ENCODE peak calls at places on chromosomes 1 and 21, in five cellular contexts. U, Y, M, J and K are unnamed samples.

GRCh38 chr21:46377789-46378188 is 53.8 kb downstream of the PCNT start:
- DNase-seq in U (no peak), Y (no peak), M (no peak), J (no peak), K (no peak)

GRCh38 chr1:1943834-1944570 is 24.9 kb upstream of the TMEM52 start:
- DNase-seq in U (peak), Y (peak), M (peak), J (peak), K (peak)

GRCh38 chr1:87346130-87346804 is 17.6 kb downstream of the LMO4 start:
- DNase-seq in U (no peak), Y (no peak), M (no peak), J (no peak), K (peak)

GRCh38 chr1:185559684-185560310 is 174.4 kb upstream of the HMCN1 start:
- DNase-seq in U (peak), Y (peak), M (peak), J (peak), K (peak)

GRCh38 chr1:22186316-22186715 is 43.4 kb upstream of the WNT4 start:
- DNase-seq in U (no peak), Y (no peak), M (no peak), J (no peak), K (no peak)

GRCh38 chr1:33460947-33461629 is 11.4 kb upstream of the ZSCAN20 start:
- DNase-seq in U (no peak), Y (no peak), M (no peak), J (no peak), K (peak)

GRCh38 chr21:32524010-32524719 is 61.2 kb downstream of the TCP10L start:
- DNase-seq in U (no peak), Y (no peak), M (no peak), J (peak), K (peak)

GRCh38 chr1:243421784-243422183 is 165.9 kb downstream of the SDCCAG8 start:
- DNase-seq in U (peak), Y (peak), M (peak), J (peak), K (peak)

GRCh38 chr1:102742426-102742825 is 365.9 kb downstream of the COL11A1 start:
- DNase-seq in U (no peak), Y (no peak), M (no peak), J (no peak), K (no peak)

GRCh38 chr1:39898648-39899603 is 2.8 kb downstream of the MYCL start:
- DNase-seq in U (peak), Y (no peak), M (no peak), J (no peak), K (peak)

GRCh38 chr1:9294440-9294773 is 1.7 kb downstream of the SPSB1 start:
- DNase-seq in U (no peak), Y (no peak), M (peak), J (peak), K (peak)

GRCh38 chr1:35748326-35748725 is 21.5 kb downstream of the CLSPN start:
- DNase-seq in U (no peak), Y (no peak), M (no peak), J (no peak), K (peak)

GRCh38 chr1:211281322-211282022 is 22.3 kb downstream of the RCOR3 start:
- DNase-seq in U (no peak), Y (no peak), M (peak), J (no peak), K (no peak)

GRCh38 chr1:164470996-164471395 is 88.0 kb upstream of the PBX1 start:
- DNase-seq in U (no peak), Y (no peak), M (no peak), J (no peak), K (no peak)

GRCh38 chr1:22662318-22662717 is 9.3 kb downstream of the C1QB start:
- DNase-seq in U (peak), Y (no peak), M (no peak), J (peak), K (peak)

GRCh38 chr1:1768249-1768992 is 9.8 kb downstream of the NADK start:
- DNase-seq in U (no peak), Y (no peak), M (no peak), J (no peak), K (no peak)

GRCh38 chr21:28193189-28193588 is 799.5 kb downstream of the LTN1 start:
- DNase-seq in U (no peak), Y (no peak), M (no peak), J (no peak), K (peak)

GRCh38 chr1:12477936-12478611 is 139.9 kb downstream of the DHRS3 start:
- DNase-seq in U (peak), Y (no peak), M (peak), J (peak), K (peak)

GRCh38 chr1:3587133-3587733 is 24.1 kb downstream of the MEGF6 start:
- DNase-seq in U (no peak), Y (no peak), M (no peak), J (no peak), K (no peak)

GRCh38 chr1:7477593-7477992 is 293.5 kb upstream of the VAMP3 start:
- DNase-seq in U (no peak), Y (no peak), M (no peak), J (no peak), K (no peak)

GRCh38 chr1:2189459-2190425 is 4.8 kb downstream of the FAAP20 start:
- DNase-seq in U (peak), Y (peak), M (peak), J (peak), K (peak)

GRCh38 chr1:44262414-44262813 is 49.1 kb downstream of the DMAP1 start:
- DNase-seq in U (no peak), Y (no peak), M (no peak), J (no peak), K (no peak)

GRCh38 chr21:45000637-45001133 is 60.9 kb downstream of the SLX9 start:
- DNase-seq in U (no peak), Y (no peak), M (peak), J (no peak), K (peak)

GRCh38 chr1:56958526-56958925 is 7.3 kb downstream of the C8B start:
- DNase-seq in U (no peak), Y (no peak), M (no peak), J (no peak), K (no peak)